ENCODE peak calls at places on chromosomes 2 and 18, in ten cellular contexts. H is uterus, I is heart left ventricle, E is upper lobe of left lung, K is IMR-90, U is H1, O is A549, L is endothelial cell of umbilical vein, P is transverse colon, D is spleen. Y is an unnamed sample. For H3K4me1, the result is how much of the 10 kb centered on the place peaks cover.

GRCh38 chr2:152284398-152284797 is 50.6 kb upstream of the FMNL2 start:
- DNase-seq in H (no peak), I (no peak), E (no peak), K (no peak), U (no peak), O (no peak), L (no peak), P (no peak), D (no peak), Y (no peak)

GRCh38 chr2:239484571-239485355 is 83.9 kb upstream of the HDAC4 start:
- DNase-seq in H (no peak), I (no peak), E (no peak), K (no peak), U (no peak), O (no peak), L (no peak), P (no peak), D (no peak), Y (no peak)

GRCh38 chr2:128307595-128307994 is 11.1 kb downstream of the HS6ST1 start:
- DNase-seq in H (peak), I (peak), E (no peak), K (no peak), U (no peak), O (no peak), L (no peak), P (no peak), D (peak), Y (no peak)

GRCh38 chr2:162430323-162430722 is 86.4 kb downstream of the GCA start:
- DNase-seq in H (no peak), I (peak), E (no peak), K (no peak), U (no peak), O (no peak), L (peak), P (no peak), D (no peak), Y (no peak)

GRCh38 chr2:180578441-180578840 is 402.0 kb upstream of the UBE2E3 start:
- DNase-seq in H (no peak), I (no peak), E (no peak), K (no peak), U (no peak), O (no peak), L (no peak), P (no peak), D (no peak), Y (no peak)

GRCh38 chr18:31223371-31223770 is 60.7 kb upstream of the DSC1 start:
- DNase-seq in H (no peak), I (no peak), E (no peak), K (no peak), U (no peak), O (no peak), L (no peak), P (no peak), D (no peak), Y (no peak)

GRCh38 chr18:73752546-73752945 is 395.1 kb downstream of the FBXO15 start:
- DNase-seq in H (no peak), I (no peak), E (no peak), K (peak), U (no peak), O (peak), L (no peak), P (no peak), D (no peak), Y (no peak)

GRCh38 chr18:29164993-29165599 is 988.2 kb upstream of the CDH2 start:
- DNase-seq in H (no peak), I (no peak), E (no peak), K (peak), U (no peak), O (peak), L (peak), P (no peak), D (no peak), Y (no peak)

GRCh38 chr2:205321240-205321639 is 361.1 kb upstream of the NRP2 start:
- DNase-seq in H (no peak), I (no peak), E (no peak), K (peak), U (no peak), O (no peak), L (no peak), P (no peak), D (no peak), Y (no peak)

GRCh38 chr2:128319457-128319772 is 747 bp upstream of the HS6ST1 start:
- DNase-seq in H (no peak), I (no peak), E (no peak), K (no peak), U (no peak), O (no peak), L (no peak), P (no peak), D (no peak), Y (peak)

GRCh38 chr18:54229660-54230059 is 5.2 kb upstream of the MBD2 start:
- DNase-seq in H (no peak), I (no peak), E (no peak), K (no peak), U (no peak), O (no peak), L (no peak), P (no peak), D (no peak), Y (no peak)

GRCh38 chr2:183037660-183038340 is 457 bp downstream of the NCKAP1 start:
- DNase-seq in H (peak), I (peak), E (no peak), K (no peak), U (peak), O (peak), L (no peak), P (peak), D (no peak), Y (peak)

GRCh38 chr2:234422242-234422641 is 74.6 kb downstream of the ARL4C start:
- DNase-seq in H (no peak), I (no peak), E (no peak), K (peak), U (no peak), O (peak), L (peak), P (peak), D (no peak), Y (no peak)

GRCh38 chr18:67144342-67144741 is 372.2 kb downstream of the DSEL start:
- DNase-seq in H (no peak), I (no peak), E (no peak), K (no peak), U (no peak), O (no peak), L (no peak), P (no peak), D (no peak), Y (no peak)

GRCh38 chr2:198173864-198174263 is 369.5 kb downstream of the PLCL1 start:
- DNase-seq in H (no peak), I (no peak), E (no peak), K (no peak), U (no peak), O (no peak), L (no peak), P (no peak), D (no peak), Y (no peak)

GRCh38 chr18:13295894-13296293 is 77.3 kb downstream of the LDLRAD4 start:
- DNase-seq in H (no peak), I (no peak), E (no peak), K (no peak), U (no peak), O (no peak), L (no peak), P (no peak), D (no peak), Y (no peak)

DNA sequence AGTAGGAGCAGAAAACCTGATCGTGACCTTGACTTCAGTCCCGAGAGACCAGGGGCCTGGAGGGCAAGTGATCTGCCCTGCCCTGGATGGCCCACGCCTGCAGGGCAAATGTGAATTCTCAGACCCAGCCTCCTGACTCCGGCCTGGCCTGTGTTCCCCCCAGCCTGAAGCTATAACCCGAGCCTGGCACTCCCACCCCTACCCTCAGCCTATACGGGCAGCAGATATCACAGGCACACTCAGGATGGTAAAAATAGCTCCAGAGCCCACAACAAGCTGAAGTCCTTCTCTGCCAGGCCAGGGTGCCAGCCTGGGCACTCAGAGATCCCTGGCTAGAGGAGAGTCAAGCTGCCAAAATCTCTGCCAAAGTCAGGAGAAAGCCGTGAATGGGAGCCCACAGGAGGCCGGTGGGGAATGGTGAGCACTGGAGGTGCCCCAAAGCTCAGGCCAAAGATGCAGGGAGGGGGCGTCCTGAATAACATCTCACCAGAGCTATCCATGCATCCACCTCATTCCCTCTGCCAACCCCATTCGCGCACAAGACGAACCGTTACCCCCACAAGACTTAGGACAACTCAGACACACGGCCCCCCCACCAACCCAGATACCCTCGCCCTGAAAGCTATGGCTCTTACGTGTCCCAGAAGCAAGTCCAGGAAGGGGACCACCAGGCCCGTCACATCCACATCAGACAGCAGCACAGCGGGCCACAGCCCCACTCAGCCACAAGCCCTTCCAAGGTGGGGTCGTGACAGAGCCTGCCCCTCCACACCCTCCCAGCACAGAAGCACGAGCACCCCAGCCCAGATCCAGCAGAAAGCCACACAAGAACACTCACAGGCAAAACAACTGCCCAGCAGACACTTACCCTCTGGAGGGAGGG is 144.9 kb downstream of the TNS1 start:
- DNase-seq in H (no peak), I (peak), E (no peak), K (no peak), U (no peak), O (no peak), L (no peak), P (no peak), D (peak), Y (no peak)
- TF ChIP-seq POLR2A in H (no peak), I (peak), E (no peak), K (no peak), U (no peak), O (no peak), L (no peak), P (no peak), D (no peak), Y (no peak)

DNA sequence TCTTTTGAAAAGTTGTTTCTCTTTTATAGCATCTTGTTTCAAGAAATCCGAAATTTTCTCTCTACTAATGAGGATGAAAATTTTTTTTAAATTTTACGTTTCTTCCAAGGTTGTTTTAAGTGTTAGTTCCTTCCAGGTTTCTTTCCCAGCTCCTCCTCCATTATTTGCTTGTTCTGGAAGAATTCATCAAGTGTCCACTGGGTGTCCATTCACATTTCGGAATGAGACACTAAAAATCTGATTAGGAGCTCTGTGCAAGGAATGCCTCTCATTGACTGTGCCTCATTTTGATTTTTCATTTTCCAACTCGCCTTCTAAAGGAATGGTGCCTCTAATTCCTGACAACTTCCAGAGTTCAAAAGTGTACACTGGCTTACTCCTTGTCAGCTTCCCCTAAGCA is 6.1 kb downstream of the SP100 start:
- DNase-seq in H (no peak), I (no peak), E (no peak), K (no peak), U (no peak), O (no peak), L (no peak), P (no peak), D (no peak), Y (no peak)
- H3K4me1 ChIP-seq in H (under half), I (half or more), E (half or more), K (under half), U (under half), O (under half), L (under half), P (under half), D (half or more), Y (under half)

GRCh38 chr18:61953641-61954040 is 60.8 kb upstream of the RNF152 start:
- DNase-seq in H (no peak), I (no peak), E (no peak), K (no peak), U (no peak), O (no peak), L (no peak), P (no peak), D (no peak), Y (no peak)

GRCh38 chr18:61955644-61956043 is 62.8 kb upstream of the RNF152 start:
- DNase-seq in H (no peak), I (no peak), E (no peak), K (no peak), U (no peak), O (no peak), L (peak), P (no peak), D (no peak), Y (no peak)

GRCh38 chr18:61954347-61954746 is 61.5 kb upstream of the RNF152 start:
- DNase-seq in H (no peak), I (no peak), E (no peak), K (no peak), U (no peak), O (no peak), L (no peak), P (no peak), D (no peak), Y (no peak)

GRCh38 chr18:61953161-61953560 is 60.4 kb upstream of the RNF152 start:
- DNase-seq in H (no peak), I (no peak), E (no peak), K (no peak), U (no peak), O (no peak), L (no peak), P (no peak), D (no peak), Y (no peak)

GRCh38 chr18:61957801-61958516 is 65.2 kb upstream of the RNF152 start:
- DNase-seq in H (no peak), I (no peak), E (no peak), K (peak), U (no peak), O (no peak), L (peak), P (no peak), D (no peak), Y (no peak)
- TF ChIP-seq CTCF in H (no peak), I (no peak), E (no peak), K (peak), U (peak), O (no peak), L (peak), P (no peak), D (no peak), Y (no peak)

DNA sequence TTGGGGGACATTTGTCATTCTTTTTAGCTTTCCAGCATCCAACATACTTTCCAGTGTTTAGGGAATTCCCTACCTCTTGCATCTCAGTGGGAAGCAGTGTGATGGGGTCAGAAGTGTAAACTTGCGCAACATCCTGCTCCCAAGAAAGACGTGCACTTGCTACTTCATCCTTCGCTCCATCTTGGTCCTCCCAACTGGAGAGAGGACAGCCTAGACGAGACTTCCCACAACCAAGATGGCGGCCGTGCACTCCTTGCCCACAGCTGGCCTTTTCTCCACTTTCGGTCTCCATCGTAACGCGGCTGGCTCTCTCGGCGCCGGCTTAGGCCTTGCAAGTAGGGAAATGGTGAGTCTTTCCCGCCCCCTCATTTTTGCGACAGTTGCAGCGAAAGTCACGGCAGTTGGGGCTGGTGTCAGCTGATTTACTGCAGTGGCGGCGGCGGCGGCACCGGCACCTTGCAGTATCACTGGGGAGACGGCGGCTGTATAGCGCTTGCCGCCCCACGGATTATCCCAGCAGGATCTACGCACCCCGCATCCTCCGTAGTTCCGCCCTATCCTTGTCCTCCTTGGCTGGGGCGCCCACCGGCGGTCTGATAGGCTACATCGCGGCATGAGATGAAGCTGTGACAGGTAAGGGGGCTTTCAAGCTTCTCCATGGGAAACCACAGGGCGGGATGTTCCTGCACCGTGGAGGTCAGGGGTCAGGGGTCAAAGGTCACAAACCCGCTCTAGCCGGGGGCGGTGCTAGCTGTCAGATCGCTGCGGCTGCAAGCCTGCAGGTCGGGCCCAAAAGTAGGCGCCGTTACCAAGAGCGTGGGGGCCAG is at the start of gene WDR7:
- DNase-seq in H (peak), I (peak), E (peak), K (peak), U (peak), O (peak), L (peak), P (peak), D (peak), Y (peak)
- TF ChIP-seq POLR2A in H (no peak), I (peak), E (peak), K (no peak), U (no peak), O (no peak), L (no peak), P (peak), D (no peak), Y (no peak)